ENCODE peak calls at places on chromosomes 11 and 22, in five cellular contexts. A is gastrocnemius medialis, S is NCI-H1694, M is globus pallidus, G is bronchial epithelial cell. B is an unnamed sample.

GRCh38 chr11:61533039-61533375 is 24.5 kb downstream of the LRRC10B start:
- DNase-seq in A (no peak), S (no peak), M (no peak), G (no peak), B (no peak)

GRCh38 chr11:16632295-16633200 is 105.9 kb upstream of the C11orf58 start:
- DNase-seq in A (no peak), S (no peak), M (no peak), G (peak; percentile 61), B (no peak)

GRCh38 chr22:21858025-21858764 is 9.2 kb downstream of the MAPK1 start:
- DNase-seq in A (no peak), S (no peak), M (no peak), G (no peak), B (no peak)

GRCh38 chr22:19706661-19707151 is 7.6 kb upstream of the SEPTIN5 start:
- DNase-seq in A (no peak), S (no peak), M (no peak), G (no peak), B (no peak)

GRCh38 chr22:24305260-24305692 is 34.6 kb downstream of the SPECC1L start:
- DNase-seq in A (no peak), S (no peak), M (no peak), G (peak; percentile 46), B (no peak)

GRCh38 chr11:66864172-66864901 is 7.5 kb downstream of the LRFN4 start:
- DNase-seq in A (no peak), S (no peak), M (no peak), G (no peak), B (no peak)

GRCh38 chr22:24156146-24156914 is 25.0 kb upstream of the SUSD2 start:
- DNase-seq in A (no peak), S (no peak), M (no peak), G (no peak), B (no peak)

GRCh38 chr22:42314709-42315391 is 44.4 kb upstream of the TCF20 start:
- DNase-seq in A (no peak), S (no peak), M (no peak), G (no peak), B (no peak)

GRCh38 chr11:74783241-74783871 is 34.7 kb downstream of the RNF169 start:
- DNase-seq in A (no peak), S (no peak), M (peak; percentile 61), G (peak; percentile 80), B (no peak)

GRCh38 chr22:37951305-37951704 is 2.1 kb downstream of the C22orf23 start:
- DNase-seq in A (no peak), S (no peak), M (no peak), G (peak; percentile 32), B (no peak)

GRCh38 chr22:23179381-23180294 is 671 bp upstream of the BCR start:
- DNase-seq in A (no peak), S (no peak), M (no peak), G (no peak), B (peak; percentile 90)

GRCh38 chr11:1932681-1933080 is 13.2 kb downstream of the TNNT3 start:
- DNase-seq in A (no peak), S (no peak), M (no peak), G (no peak), B (no peak)

GRCh38 chr11:15981292-15981691 is 375.1 kb downstream of the SOX6 start:
- DNase-seq in A (no peak), S (no peak), M (no peak), G (no peak), B (no peak)

GRCh38 chr11:109309153-109309552 is 112.8 kb upstream of the C11orf87 start:
- DNase-seq in A (no peak), S (no peak), M (no peak), G (no peak), B (no peak)

GRCh38 chr11:73308003-73308962 is at the start of gene ARHGEF17:
- DNase-seq in A (no peak), S (no peak), M (peak; percentile 53), G (peak; percentile 50), B (peak; percentile 76)

GRCh38 chr11:64078294-64078693 is 42.6 kb downstream of the FLRT1 start:
- DNase-seq in A (no peak), S (no peak), M (no peak), G (no peak), B (no peak)

GRCh38 chr11:101555366-101555765 is 28.4 kb downstream of the TRPC6 start:
- DNase-seq in A (no peak), S (no peak), M (no peak), G (no peak), B (no peak)

GRCh38 chr11:14687943-14688627 is 44.5 kb downstream of the PDE3B start:
- DNase-seq in A (no peak), S (no peak), M (no peak), G (no peak), B (no peak)

GRCh38 chr22:23997092-23997491 is 8.2 kb downstream of the GSTT4 start:
- DNase-seq in A (no peak), S (no peak), M (no peak), G (no peak), B (no peak)

GRCh38 chr11:100403817-100404216 is 283.3 kb upstream of the ARHGAP42 start:
- DNase-seq in A (no peak), S (no peak), M (no peak), G (no peak), B (no peak)

GRCh38 chr22:25942126-25942988 is 200.4 kb downstream of the MYO18B start:
- DNase-seq in A (peak; percentile 60), S (no peak), M (peak; percentile 8), G (no peak), B (no peak)

GRCh38 chr11:72001834-72002591 is 3.3 kb downstream of the IL18BP start:
- DNase-seq in A (no peak), S (peak; percentile 12), M (no peak), G (no peak), B (no peak)

GRCh38 chr22:46072030-46072881 is 78.1 kb upstream of the PPARA start:
- DNase-seq in A (peak; percentile 56), S (no peak), M (no peak), G (peak; percentile 18), B (peak; percentile 59)

GRCh38 chr11:31106963-31107576 is 262.5 kb downstream of the DCDC1 start:
- DNase-seq in A (peak; percentile 9), S (peak; percentile 91), M (peak; percentile 51), G (peak; percentile 39), B (peak; percentile 43)

GRCh38 chr22:30087611-30088010 is 7.3 kb downstream of the HORMAD2 start:
- DNase-seq in A (no peak), S (no peak), M (no peak), G (peak; percentile 9), B (no peak)

GRCh38 chr11:1949922-1950321 is 2.8 kb downstream of the MRPL23 start:
- DNase-seq in A (no peak), S (no peak), M (no peak), G (no peak), B (no peak)

GRCh38 chr22:19713650-19714319 is 518 bp upstream of the SEPTIN5 start:
- DNase-seq in A (no peak), S (no peak), M (no peak), G (no peak), B (no peak)

GRCh38 chr22:34236527-34236926 is 316.3 kb upstream of the LARGE1 start:
- DNase-seq in A (peak; percentile 90), S (no peak), M (no peak), G (peak; percentile 6), B (no peak)

GRCh38 chr22:42344391-42344861 is 74.0 kb upstream of the TCF20 start:
- DNase-seq in A (no peak), S (peak; percentile 54), M (peak; percentile 91), G (no peak), B (peak; percentile 80)

GRCh38 chr11:102891736-102892135 is 17.0 kb upstream of the MMP12 start:
- DNase-seq in A (no peak), S (no peak), M (no peak), G (no peak), B (no peak)

GRCh38 chr22:44620841-44621382 is 81.1 kb upstream of the PRR5 start:
- DNase-seq in A (no peak), S (no peak), M (no peak), G (no peak), B (no peak)

GRCh38 chr22:31248138-31248745 is 36.1 kb downstream of the LIMK2 start:
- DNase-seq in A (peak; percentile 74), S (peak; percentile 2), M (peak; percentile 41), G (peak; percentile 93), B (peak; percentile 86)

GRCh38 chr11:117456027-117456720 is 128.5 kb downstream of the CEP164 start:
- DNase-seq in A (no peak), S (no peak), M (no peak), G (no peak), B (no peak)

GRCh38 chr11:115051938-115052590 is 373.7 kb downstream of the NXPE2 start:
- DNase-seq in A (no peak), S (no peak), M (no peak), G (no peak), B (no peak)